ENCODE peak calls at places on chromosome 5, in eight cellular contexts. O, K, R, C, H, I, W and E are unnamed samples.

GRCh38 chr5:176152191-176152932 is 85.9 kb upstream of the SIMC1 start:
- DNase-seq in I (no peak), R (no peak), H (no peak), W (no peak), O (no peak), K (no peak), C (no peak), E (no peak)

GRCh38 chr5:41648976-41649375 is 138.6 kb upstream of the PLCXD3 start:
- DNase-seq in W (no peak), C (no peak), I (no peak), K (no peak), H (no peak), O (no peak), R (no peak), E (no peak)

GRCh38 chr5:54753034-54753433 is 232.4 kb downstream of the ESM1 start:
- DNase-seq in O (peak), W (peak), H (no peak), C (no peak), R (no peak), K (peak), I (peak), E (peak)

GRCh38 chr5:124537136-124537919 is 209.1 kb downstream of the ZNF608 start:
- DNase-seq in O (no peak), K (no peak), H (no peak), I (no peak), C (peak), W (no peak), R (no peak), E (no peak)

GRCh38 chr5:169160405-169160901 is 140.5 kb downstream of the SLIT3 start:
- DNase-seq in C (no peak), I (no peak), K (no peak), R (no peak), W (no peak), O (no peak), H (no peak), E (no peak)

GRCh38 chr5:1325870-1326546 is 18.9 kb downstream of the CLPTM1L start:
- DNase-seq in W (no peak), R (no peak), O (no peak), C (no peak), K (no peak), I (no peak), H (no peak), E (no peak)

GRCh38 chr5:108093186-108093585 is 288.7 kb downstream of the FBXL17 start:
- DNase-seq in R (no peak), K (peak), H (no peak), C (no peak), I (no peak), O (no peak), W (no peak), E (no peak)

GRCh38 chr5:100855295-100855694 is 47.8 kb downstream of the ST8SIA4 start:
- DNase-seq in K (peak), O (no peak), I (no peak), W (no peak), C (no peak), R (no peak), H (no peak), E (no peak)

GRCh38 chr5:79628276-79628675 is 16.0 kb downstream of the TENT2 start:
- DNase-seq in R (no peak), I (no peak), O (no peak), C (no peak), W (no peak), K (no peak), H (no peak), E (no peak)

GRCh38 chr5:134098690-134099089 is 15.8 kb upstream of the TCF7 start:
- DNase-seq in H (no peak), C (no peak), K (no peak), O (no peak), W (no peak), R (no peak), I (no peak), E (no peak)

GRCh38 chr5:73136277-73136606 is 15.9 kb downstream of the TMEM171 start:
- DNase-seq in C (no peak), H (no peak), K (no peak), R (no peak), O (no peak), W (no peak), I (no peak), E (no peak)

GRCh38 chr5:18113724-18114123 is 479.5 kb downstream of the TAF11L14 start:
- DNase-seq in C (no peak), O (no peak), H (no peak), K (no peak), I (peak), R (no peak), W (no peak), E (peak)

GRCh38 chr5:118597448-118597847 is 390.9 kb downstream of the DTWD2 start:
- DNase-seq in O (no peak), I (no peak), R (no peak), H (no peak), C (no peak), W (no peak), K (no peak), E (no peak)

GRCh38 chr5:72465068-72465467 is 42.1 kb downstream of the ZNF366 start:
- DNase-seq in H (no peak), I (no peak), R (no peak), O (no peak), K (no peak), W (no peak), C (no peak), E (no peak)

GRCh38 chr5:154770111-154770510 is 14.9 kb downstream of the LARP1 start:
- DNase-seq in I (no peak), R (no peak), K (peak), W (no peak), H (no peak), O (no peak), C (no peak), E (no peak)

GRCh38 chr5:153153086-153153485 is 337.4 kb upstream of the GRIA1 start:
- DNase-seq in K (no peak), O (no peak), I (no peak), R (no peak), W (peak), H (no peak), C (no peak), E (no peak)

GRCh38 chr5:82642313-82642712 is 364.2 kb upstream of the RPS23 start:
- DNase-seq in R (no peak), C (no peak), H (no peak), K (no peak), I (no peak), O (no peak), W (no peak), E (no peak)

GRCh38 chr5:39256472-39256871 is 37.1 kb upstream of the FYB1 start:
- DNase-seq in O (peak), H (no peak), K (no peak), R (no peak), W (peak), I (no peak), C (no peak), E (peak)

GRCh38 chr5:42600441-42600840 is 156.2 kb upstream of the CCDC152 start:
- DNase-seq in C (no peak), H (no peak), K (no peak), O (no peak), R (no peak), W (no peak), I (no peak), E (no peak)

GRCh38 chr5:142014911-142015584 is 2.2 kb upstream of the GNPDA1 start:
- DNase-seq in O (no peak), I (peak), H (no peak), R (no peak), K (peak), W (peak), C (peak), E (peak)

GRCh38 chr5:1057485-1057825 is 48.9 kb downstream of the NKD2 start:
- DNase-seq in O (no peak), C (no peak), W (no peak), I (no peak), K (no peak), R (no peak), H (no peak), E (no peak)

GRCh38 chr5:176883700-176884570 is 15.2 kb downstream of the HK3 start:
- DNase-seq in W (no peak), H (no peak), I (no peak), R (no peak), C (no peak), K (no peak), O (no peak), E (no peak)

GRCh38 chr5:9712506-9713285 is 82.5 kb upstream of the TAS2R1 start:
- DNase-seq in W (peak), H (no peak), R (no peak), C (no peak), I (no peak), O (peak), K (no peak), E (peak)

GRCh38 chr5:120252839-120253238 is 211.3 kb upstream of the PRR16 start:
- DNase-seq in O (no peak), H (no peak), W (no peak), I (no peak), C (no peak), R (no peak), K (no peak), E (no peak)

GRCh38 chr5:16937503-16938161 is 1.5 kb upstream of the MYO10 start:
- DNase-seq in C (no peak), R (no peak), H (no peak), W (no peak), I (no peak), K (no peak), O (no peak), E (peak)

GRCh38 chr5:76710991-76711390 is 4.9 kb upstream of the F2R start:
- DNase-seq in O (no peak), H (no peak), W (no peak), I (no peak), C (no peak), K (no peak), R (no peak), E (no peak)

GRCh38 chr5:114223866-114224265 is 138.0 kb upstream of the KCNN2 start:
- DNase-seq in R (no peak), C (no peak), K (peak), W (no peak), I (no peak), O (no peak), H (no peak), E (peak)

GRCh38 chr5:176501333-176501732 is 35.9 kb downstream of the RNF44 start:
- DNase-seq in W (peak), R (no peak), K (no peak), C (no peak), I (no peak), O (no peak), H (no peak), E (no peak)